ENCODE peak calls at places on chromosomes 6 and 20, in seven cellular contexts. P, B, U, E, M, T and Z are unnamed samples.
A peak's percentile ranks its signal among the peaks of the same experiment; 100 is the strongest.

GRCh38 chr20:38940644-38941043 is 14.4 kb downstream of the FAM83D start:
- DNase-seq in P (no peak), B (no peak), U (no peak), E (no peak), M (no peak), T (no peak), Z (no peak)

GRCh38 chr6:109458774-109459531 is 3.4 kb upstream of the MICAL1 start:
- DNase-seq in P (no peak), B (no peak), U (peak; percentile 25), E (peak; percentile 55), M (no peak), T (no peak), Z (no peak)

GRCh38 chr6:78746457-78746856 is 120.9 kb upstream of the IRAK1BP1 start:
- DNase-seq in P (no peak), B (no peak), U (no peak), E (no peak), M (no peak), T (no peak), Z (no peak)

GRCh38 chr20:9710685-9711084 is 128.2 kb downstream of the PAK5 start:
- DNase-seq in P (no peak), B (no peak), U (no peak), E (no peak), M (no peak), T (no peak), Z (no peak)

GRCh38 chr6:31558631-31559500 is 11.5 kb downstream of the NFKBIL1 start:
- DNase-seq in P (no peak), B (peak; percentile 51), U (peak; percentile 56), E (peak; percentile 59), M (peak; percentile 88), T (peak; percentile 42), Z (peak; percentile 35)

GRCh38 chr6:153092082-153093013 is 38.7 kb downstream of the RGS17 start:
- DNase-seq in P (no peak), B (no peak), U (no peak), E (no peak), M (no peak), T (no peak), Z (no peak)

GRCh38 chr6:34514593-34515472 is 41.3 kb downstream of the SPDEF start:
- DNase-seq in P (no peak), B (no peak), U (no peak), E (no peak), M (peak; percentile 56), T (no peak), Z (no peak)

GRCh38 chr6:2918936-2919335 is 15.8 kb upstream of the SERPINB9 start:
- DNase-seq in P (no peak), B (no peak), U (no peak), E (no peak), M (no peak), T (no peak), Z (no peak)

GRCh38 chr6:12009180-12009748 is 2.8 kb upstream of the HIVEP1 start:
- DNase-seq in P (no peak), B (no peak), U (no peak), E (no peak), M (no peak), T (no peak), Z (no peak)

GRCh38 chr6:127547909-127548649 is 28.9 kb upstream of the C6orf58 start:
- DNase-seq in P (no peak), B (no peak), U (no peak), E (no peak), M (no peak), T (no peak), Z (no peak)

GRCh38 chr6:36340671-36341454 is 4.2 kb upstream of the BNIP5 start:
- DNase-seq in P (peak; percentile 60), B (peak; percentile 48), U (peak; percentile 53), E (peak; percentile 62), M (peak; percentile 94), T (peak; percentile 86), Z (peak; percentile 85)

GRCh38 chr6:62285612-62286469 is at the start of gene KHDRBS2:
- DNase-seq in P (peak; percentile 1), B (no peak), U (peak; percentile 2), E (no peak), M (peak; percentile 95), T (peak; percentile 83), Z (peak; percentile 86)

GRCh38 chr20:44457016-44457415 is 18.7 kb upstream of the TTPAL start:
- DNase-seq in P (no peak), B (no peak), U (no peak), E (no peak), M (no peak), T (peak; percentile 57), Z (no peak)

GRCh38 chr6:164528539-164528938 is 780.9 kb downstream of the C6orf118 start:
- DNase-seq in P (no peak), B (no peak), U (no peak), E (no peak), M (no peak), T (no peak), Z (no peak)

GRCh38 chr6:155103816-155104366 is 108.8 kb downstream of the TIAM2 start:
- DNase-seq in P (no peak), B (no peak), U (no peak), E (no peak), M (no peak), T (no peak), Z (no peak)

GRCh38 chr6:127404594-127405178 is 54.5 kb downstream of the KIAA0408 start:
- DNase-seq in P (no peak), B (no peak), U (no peak), E (no peak), M (no peak), T (no peak), Z (no peak)

GRCh38 chr6:20877008-20877937 is 343.0 kb downstream of the CDKAL1 start:
- DNase-seq in P (peak; percentile 49), B (no peak), U (no peak), E (no peak), M (no peak), T (peak; percentile 40), Z (peak; percentile 76)

GRCh38 chr6:88368071-88368787 is 202.1 kb upstream of the CNR1 start:
- DNase-seq in P (no peak), B (no peak), U (no peak), E (no peak), M (no peak), T (no peak), Z (no peak)

GRCh38 chr6:169967687-169968086 is 216.3 kb downstream of the ERMARD start:
- DNase-seq in P (no peak), B (no peak), U (no peak), E (no peak), M (no peak), T (no peak), Z (peak; percentile 38)

GRCh38 chr6:161446296-161446925 is 172.6 kb upstream of the AGPAT4 start:
- DNase-seq in P (no peak), B (no peak), U (no peak), E (no peak), M (no peak), T (no peak), Z (no peak)

GRCh38 chr6:30793521-30794194 is 49.3 kb upstream of the IER3 start:
- DNase-seq in P (no peak), B (no peak), U (no peak), E (peak; percentile 58), M (no peak), T (no peak), Z (no peak)

GRCh38 chr6:17725083-17725482 is 18.4 kb upstream of the NUP153 start:
- DNase-seq in P (no peak), B (no peak), U (no peak), E (no peak), M (no peak), T (peak; percentile 21), Z (peak; percentile 28)

GRCh38 chr20:32189123-32189410 is 18.5 kb downstream of the PLAGL2 start:
- DNase-seq in P (no peak), B (no peak), U (no peak), E (no peak), M (no peak), T (no peak), Z (no peak)

GRCh38 chr6:170294813-170295518 is 4.1 kb upstream of the DLL1 start:
- DNase-seq in P (no peak), B (no peak), U (no peak), E (no peak), M (no peak), T (no peak), Z (no peak)

GRCh38 chr6:111922454-111923297 is 49.4 kb upstream of the FYN start:
- DNase-seq in P (no peak), B (no peak), U (no peak), E (no peak), M (no peak), T (no peak), Z (no peak)

GRCh38 chr20:12276011-12276673 is 358.4 kb downstream of the BTBD3 start:
- DNase-seq in P (no peak), B (no peak), U (no peak), E (no peak), M (no peak), T (no peak), Z (no peak)

GRCh38 chr6:36820700-36821580 is 18.3 kb downstream of the CPNE5 start:
- DNase-seq in P (no peak), B (no peak), U (no peak), E (no peak), M (no peak), T (no peak), Z (no peak)

GRCh38 chr6:144315226-144315980 is 30.3 kb downstream of the UTRN start:
- DNase-seq in P (no peak), B (no peak), U (no peak), E (no peak), M (no peak), T (no peak), Z (no peak)
- H3K4me1 ChIP-seq in P (peaks cover 24% of the 10 kb centered on the region), B (peaks cover 9% of the 10 kb centered on the region), U (no peaks in the 10 kb centered on the region), E (no peaks in the 10 kb centered on the region), M (peaks cover 5% of the 10 kb centered on the region), T (no peaks in the 10 kb centered on the region), Z (no peaks in the 10 kb centered on the region)

DNA sequence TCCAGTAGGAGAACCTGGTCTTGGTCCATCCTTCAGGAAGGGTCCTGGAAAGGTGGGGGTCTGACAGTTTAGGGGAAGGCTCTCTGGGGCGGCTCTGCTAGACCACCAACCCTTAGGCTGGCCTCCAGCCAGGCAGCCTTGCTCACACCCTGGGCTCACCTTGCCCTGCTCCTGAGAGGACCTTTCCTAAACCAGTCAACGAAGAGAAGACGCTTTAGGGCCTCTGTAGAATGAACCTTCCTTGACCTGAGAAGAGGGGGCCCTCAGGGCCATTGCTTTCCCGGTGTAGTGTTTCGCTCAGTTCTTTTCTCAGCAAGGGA is 1.1 kb downstream of the CDC25B start:
- DNase-seq in P (no peak), B (no peak), U (no peak), E (no peak), M (no peak), T (no peak), Z (no peak)
- H3K4me3 ChIP-seq in P (peak overlapping the region; percentile 84), B (peak overlapping the region; percentile 94), U (peak overlapping the region; percentile 66), E (peak overlapping the region; percentile 88), M (peak overlapping the region; percentile 59), T (peak overlapping the region; percentile 52), Z (peak overlapping the region; percentile 66)

DNA sequence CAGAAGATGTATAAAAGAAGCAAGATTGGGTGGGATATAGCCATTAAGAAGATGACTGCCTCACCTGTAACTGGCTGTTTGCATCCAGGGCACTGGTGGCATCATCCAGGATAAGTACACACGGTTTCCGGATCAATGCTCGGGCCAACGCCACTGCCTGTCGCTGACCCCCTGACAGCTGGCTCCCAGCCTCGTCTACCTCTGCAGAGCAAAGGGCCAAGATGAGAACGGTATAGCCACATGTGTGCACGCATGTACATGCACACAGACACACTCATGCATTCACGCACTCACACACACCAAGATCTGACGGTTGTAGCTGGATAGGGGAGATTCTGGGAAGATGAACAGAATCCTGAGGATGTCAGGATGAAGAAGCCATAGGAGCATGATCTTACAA is 3.2 kb upstream of the PSMB8 start:
- DNase-seq in P (no peak), B (no peak), U (no peak), E (no peak), M (no peak), T (no peak), Z (no peak)
- H3K4me1 ChIP-seq in P (peaks cover 5% of the 10 kb centered on the region), B (peaks cover 90% of the 10 kb centered on the region), U (peaks cover 76% of the 10 kb centered on the region), E (peaks cover 76% of the 10 kb centered on the region), M (peaks cover 82% of the 10 kb centered on the region), T (peaks cover 8% of the 10 kb centered on the region), Z (no peaks in the 10 kb centered on the region)

GRCh38 chr20:4811661-4812181 is 90.0 kb downstream of the PRND start:
- DNase-seq in P (no peak), B (peak; percentile 32), U (peak; percentile 66), E (peak; percentile 86), M (peak; percentile 95), T (peak; percentile 68), Z (peak; percentile 76)
- H3K4me3 ChIP-seq in P (no peak overlapping the region), B (peak overlapping the region; percentile 55), U (peak overlapping the region; percentile 16), E (peak overlapping the region; percentile 31), M (no peak overlapping the region), T (no peak overlapping the region), Z (no peak overlapping the region)